ENCODE peak calls at places on chromosomes 3 and 15, in ten cellular contexts. One of them, this sample, is unnamed.
A peak's percentile ranks its signal among the peaks of the same experiment; 100 is the strongest.

GRCh38 chr15:99981839-99982658 is 248.8 kb upstream of the LYSMD4 start:
- DNase-seq in AML-193: no peak
- DNase-seq in heart left ventricle: no peak
- DNase-seq in BJ: no peak
- DNase-seq in NT2/D1: no peak
- DNase-seq in colonic mucosa: no peak
- DNase-seq in GM03348: no peak
- DNase-seq in HT-29: no peak
- DNase-seq in HFFc6: no peak
- DNase-seq in HCT116: no peak
- DNase-seq in this sample: no peak

GRCh38 chr3:78337801-78338211 is 1297.9 kb downstream of the ROBO2 start:
- DNase-seq in colonic mucosa: no peak
- DNase-seq in HT-29: no peak
- DNase-seq in HFFc6: peak; percentile 47
- DNase-seq in NT2/D1: no peak
- DNase-seq in heart left ventricle: no peak
- DNase-seq in GM03348: peak; percentile 7
- DNase-seq in BJ: peak; percentile 37
- DNase-seq in AML-193: no peak
- DNase-seq in HCT116: no peak
- DNase-seq in this sample: no peak

GRCh38 chr3:104846270-104846669 is 520.4 kb upstream of the ALCAM start:
- DNase-seq in AML-193: no peak
- DNase-seq in BJ: peak; percentile 13
- DNase-seq in heart left ventricle: no peak
- DNase-seq in NT2/D1: no peak
- DNase-seq in HFFc6: peak; percentile 78
- DNase-seq in colonic mucosa: no peak
- DNase-seq in HCT116: no peak
- DNase-seq in GM03348: peak; percentile 14
- DNase-seq in HT-29: no peak
- DNase-seq in this sample: no peak

GRCh38 chr15:86483936-86484335 is 404.3 kb downstream of the AGBL1 start:
- DNase-seq in BJ: no peak
- DNase-seq in AML-193: no peak
- DNase-seq in colonic mucosa: no peak
- DNase-seq in heart left ventricle: no peak
- DNase-seq in HFFc6: no peak
- DNase-seq in GM03348: no peak
- DNase-seq in NT2/D1: no peak
- DNase-seq in HT-29: no peak
- DNase-seq in HCT116: no peak
- DNase-seq in this sample: no peak

GRCh38 chr3:174767853-174768382 is 91.2 kb upstream of the NAALADL2 start:
- DNase-seq in colonic mucosa: no peak
- DNase-seq in BJ: no peak
- DNase-seq in AML-193: no peak
- DNase-seq in heart left ventricle: no peak
- DNase-seq in HCT116: no peak
- DNase-seq in HT-29: no peak
- DNase-seq in HFFc6: no peak
- DNase-seq in NT2/D1: no peak
- DNase-seq in GM03348: no peak
- DNase-seq in this sample: no peak

GRCh38 chr15:73631915-73632669 is 1.1 kb downstream of the NPTN start:
- DNase-seq in HCT116: no peak
- DNase-seq in GM03348: peak; percentile 68
- DNase-seq in NT2/D1: no peak
- DNase-seq in AML-193: peak; percentile 8
- DNase-seq in HFFc6: peak; percentile 39
- DNase-seq in heart left ventricle: peak; percentile 68
- DNase-seq in HT-29: peak; percentile 36
- DNase-seq in colonic mucosa: peak; percentile 71
- DNase-seq in BJ: no peak
- DNase-seq in this sample: no peak

GRCh38 chr3:52530918-52531635 is 2.6 kb downstream of the NT5DC2 start:
- DNase-seq in GM03348: no peak
- DNase-seq in HCT116: no peak
- DNase-seq in NT2/D1: no peak
- DNase-seq in colonic mucosa: no peak
- DNase-seq in heart left ventricle: peak; percentile 84
- DNase-seq in BJ: no peak
- DNase-seq in HFFc6: no peak
- DNase-seq in HT-29: no peak
- DNase-seq in AML-193: no peak
- DNase-seq in this sample: no peak

GRCh38 chr15:66613743-66614142 is 47.9 kb upstream of the LCTL start:
- DNase-seq in heart left ventricle: no peak
- DNase-seq in GM03348: no peak
- DNase-seq in colonic mucosa: no peak
- DNase-seq in HT-29: no peak
- DNase-seq in HFFc6: no peak
- DNase-seq in AML-193: no peak
- DNase-seq in HCT116: no peak
- DNase-seq in BJ: no peak
- DNase-seq in NT2/D1: no peak
- DNase-seq in this sample: no peak

GRCh38 chr15:31074321-31074720 is 27.2 kb downstream of the TRPM1 start:
- DNase-seq in AML-193: no peak
- DNase-seq in HFFc6: no peak
- DNase-seq in GM03348: no peak
- DNase-seq in heart left ventricle: no peak
- DNase-seq in colonic mucosa: no peak
- DNase-seq in HCT116: no peak
- DNase-seq in NT2/D1: no peak
- DNase-seq in BJ: no peak
- DNase-seq in HT-29: no peak
- DNase-seq in this sample: no peak

GRCh38 chr3:159787191-159787590 is 201.4 kb upstream of the IL12A start:
- DNase-seq in AML-193: no peak
- DNase-seq in colonic mucosa: peak; percentile 79
- DNase-seq in heart left ventricle: no peak
- DNase-seq in HFFc6: peak; percentile 78
- DNase-seq in NT2/D1: no peak
- DNase-seq in HCT116: peak; percentile 82
- DNase-seq in BJ: peak; percentile 29
- DNase-seq in GM03348: peak; percentile 25
- DNase-seq in HT-29: peak; percentile 80
- DNase-seq in this sample: no peak

GRCh38 chr3:115165266-115165665 is 18.2 kb upstream of the ZBTB20 start:
- DNase-seq in heart left ventricle: no peak
- DNase-seq in colonic mucosa: no peak
- DNase-seq in NT2/D1: no peak
- DNase-seq in GM03348: no peak
- DNase-seq in HFFc6: no peak
- DNase-seq in BJ: no peak
- DNase-seq in AML-193: no peak
- DNase-seq in HCT116: no peak
- DNase-seq in HT-29: no peak
- DNase-seq in this sample: no peak

GRCh38 chr15:43872416-43873020 is 45.7 kb downstream of the WDR76 start:
- DNase-seq in HT-29: peak; percentile 83
- DNase-seq in heart left ventricle: no peak
- DNase-seq in GM03348: peak; percentile 84
- DNase-seq in AML-193: peak; percentile 29
- DNase-seq in BJ: peak; percentile 15
- DNase-seq in HFFc6: peak; percentile 73
- DNase-seq in NT2/D1: peak; percentile 55
- DNase-seq in colonic mucosa: peak; percentile 25
- DNase-seq in HCT116: peak; percentile 45
- DNase-seq in this sample: peak; percentile 10

GRCh38 chr15:35130245-35130644 is 45.1 kb upstream of the NANOGP8 start:
- DNase-seq in GM03348: no peak
- DNase-seq in NT2/D1: no peak
- DNase-seq in HFFc6: no peak
- DNase-seq in colonic mucosa: no peak
- DNase-seq in HCT116: no peak
- DNase-seq in BJ: no peak
- DNase-seq in HT-29: no peak
- DNase-seq in heart left ventricle: no peak
- DNase-seq in AML-193: no peak
- DNase-seq in this sample: no peak

GRCh38 chr15:72781621-72782020 is 1.9 kb downstream of the ADPGK start:
- DNase-seq in GM03348: no peak
- DNase-seq in AML-193: peak; percentile 3
- DNase-seq in NT2/D1: no peak
- DNase-seq in BJ: no peak
- DNase-seq in HT-29: no peak
- DNase-seq in colonic mucosa: no peak
- DNase-seq in heart left ventricle: no peak
- DNase-seq in HCT116: no peak
- DNase-seq in HFFc6: no peak
- DNase-seq in this sample: no peak

This sample was measured in GM12864.